ENCODE peak calls at places on chromosome 9, in five cellular contexts. U is SK-N-SH, I is GM12878, E is HepG2, T is K562. G is an unnamed sample.

GRCh38 chr9:127406799-127407504 is 10.0 kb downstream of the SLC2A8 start:
- DNase-seq in U (no peak), I (no peak), E (no peak), T (no peak), G (no peak)

GRCh38 chr9:24257726-24258125 is 288.0 kb downstream of the IZUMO3 start:
- DNase-seq in U (no peak), I (no peak), E (no peak), T (no peak), G (no peak)

GRCh38 chr9:73162987-73163763 is 11.5 kb downstream of the ANXA1 start:
- DNase-seq in U (no peak), I (no peak), E (no peak), T (no peak), G (no peak)

GRCh38 chr9:72753261-72753893 is 199.5 kb downstream of the ALDH1A1 start:
- DNase-seq in U (no peak), I (no peak), E (no peak), T (no peak), G (no peak)

GRCh38 chr9:36191290-36191645 is 547 bp downstream of the CLTA start:
- DNase-seq in U (no peak), I (no peak), E (no peak), T (no peak), G (no peak)

GRCh38 chr9:129411501-129412175 is 209.3 kb downstream of the C9orf50 start:
- DNase-seq in U (no peak), I (no peak), E (no peak), T (no peak), G (no peak)

GRCh38 chr9:16442622-16443021 is 427.8 kb downstream of the BNC2 start:
- DNase-seq in U (no peak), I (no peak), E (no peak), T (no peak), G (peak; percentile 25)

GRCh38 chr9:88835038-88835466 is 156.2 kb upstream of the S1PR3 start:
- DNase-seq in U (no peak), I (peak; percentile 19), E (no peak), T (no peak), G (no peak)

GRCh38 chr9:4490705-4491620 is 695 bp downstream of the SLC1A1 start:
- DNase-seq in U (peak; percentile 58), I (no peak), E (no peak), T (no peak), G (no peak)

GRCh38 chr9:687034-687785 is 154.3 kb upstream of the DMRT1 start:
- DNase-seq in U (no peak), I (no peak), E (no peak), T (no peak), G (no peak)

GRCh38 chr9:25716220-25716872 is 38.1 kb upstream of the TUSC1 start:
- DNase-seq in U (peak; percentile 62), I (no peak), E (peak; percentile 6), T (no peak), G (peak; percentile 34)

GRCh38 chr9:71326360-71326759 is 204.9 kb upstream of the TRPM3 start:
- DNase-seq in U (no peak), I (no peak), E (no peak), T (no peak), G (no peak)

GRCh38 chr9:129944501-129945116 is 98.4 kb downstream of the FNBP1 start:
- DNase-seq in U (no peak), I (no peak), E (no peak), T (no peak), G (no peak)

GRCh38 chr9:137417161-137418021 is 5.6 kb downstream of the EXD3 start:
- DNase-seq in U (no peak), I (no peak), E (no peak), T (no peak), G (peak; percentile 45)

GRCh38 chr9:136726631-136727191 is 14.3 kb downstream of the DIPK1B start:
- DNase-seq in U (peak; percentile 73), I (peak; percentile 21), E (peak; percentile 67), T (peak; percentile 65), G (no peak)

GRCh38 chr9:115374724-115375268 is 256.8 kb upstream of the TNC start:
- DNase-seq in U (no peak), I (no peak), E (no peak), T (no peak), G (no peak)

GRCh38 chr9:91946825-91947224 is 3.2 kb downstream of the ROR2 start:
- DNase-seq in U (no peak), I (no peak), E (no peak), T (no peak), G (no peak)

GRCh38 chr9:32566770-32567169 is 6.2 kb downstream of the NDUFB6 start:
- DNase-seq in U (no peak), I (no peak), E (no peak), T (no peak), G (no peak)

GRCh38 chr9:20552874-20553624 is 69.2 kb downstream of the MLLT3 start:
- DNase-seq in U (no peak), I (peak; percentile 38), E (peak; percentile 9), T (no peak), G (no peak)

GRCh38 chr9:5650356-5651105 is 21.6 kb downstream of the RIC1 start:
- DNase-seq in U (no peak), I (no peak), E (no peak), T (no peak), G (no peak)

GRCh38 chr9:20212806-20213205 is 409.5 kb downstream of the MLLT3 start:
- DNase-seq in U (no peak), I (no peak), E (no peak), T (no peak), G (no peak)

GRCh38 chr9:124652203-124652992 is 118.7 kb downstream of the NR6A1 start:
- DNase-seq in U (peak; percentile 23), I (no peak), E (no peak), T (no peak), G (no peak)

GRCh38 chr9:129936222-129936621 is 101.0 kb downstream of the USP20 start:
- DNase-seq in U (peak; percentile 24), I (no peak), E (no peak), T (no peak), G (no peak)

GRCh38 chr9:136222166-136222895 is 17.4 kb upstream of the LHX3 start:
- DNase-seq in U (no peak), I (no peak), E (no peak), T (no peak), G (no peak)

DNA sequence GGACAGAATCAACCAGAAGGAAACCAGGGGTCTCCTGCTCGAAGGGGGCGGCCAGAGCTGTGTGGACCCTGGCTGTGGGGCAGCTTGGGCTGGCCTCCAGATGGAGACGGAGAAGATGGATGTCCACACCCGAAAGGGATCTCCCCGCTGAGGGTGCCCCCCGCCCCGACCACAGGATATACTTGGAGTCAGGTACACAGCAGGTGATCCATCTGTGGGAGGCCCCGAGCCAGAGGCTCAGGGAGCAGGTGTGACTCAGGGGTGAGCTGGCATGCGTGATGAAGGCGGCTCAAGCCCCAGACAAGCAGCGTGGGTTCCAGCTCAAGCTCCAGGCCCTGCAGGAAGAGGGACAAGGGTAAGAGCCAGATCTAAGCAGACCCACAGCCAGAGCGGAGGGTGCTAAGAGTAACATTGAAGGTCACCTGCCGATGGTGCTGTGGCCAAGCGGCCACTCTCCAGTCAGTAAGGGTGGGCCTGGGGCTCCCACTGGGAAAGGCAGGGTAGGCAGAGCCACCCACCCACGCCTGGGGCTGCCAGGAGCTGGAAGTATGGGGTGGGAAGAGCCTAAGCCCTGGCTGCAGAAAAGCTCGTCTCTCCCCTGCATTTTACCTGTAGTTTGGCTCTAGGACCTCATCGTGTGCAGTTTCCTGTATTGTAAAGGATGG is 30.6 kb upstream of the MVB12B start:
- DNase-seq in U (no peak), I (no peak), E (no peak), T (no peak), G (no peak)
- TF ChIP-seq TAF1 in U (no peak), I (no peak), E (no peak), T (no peak), G (no peak)

DNA sequence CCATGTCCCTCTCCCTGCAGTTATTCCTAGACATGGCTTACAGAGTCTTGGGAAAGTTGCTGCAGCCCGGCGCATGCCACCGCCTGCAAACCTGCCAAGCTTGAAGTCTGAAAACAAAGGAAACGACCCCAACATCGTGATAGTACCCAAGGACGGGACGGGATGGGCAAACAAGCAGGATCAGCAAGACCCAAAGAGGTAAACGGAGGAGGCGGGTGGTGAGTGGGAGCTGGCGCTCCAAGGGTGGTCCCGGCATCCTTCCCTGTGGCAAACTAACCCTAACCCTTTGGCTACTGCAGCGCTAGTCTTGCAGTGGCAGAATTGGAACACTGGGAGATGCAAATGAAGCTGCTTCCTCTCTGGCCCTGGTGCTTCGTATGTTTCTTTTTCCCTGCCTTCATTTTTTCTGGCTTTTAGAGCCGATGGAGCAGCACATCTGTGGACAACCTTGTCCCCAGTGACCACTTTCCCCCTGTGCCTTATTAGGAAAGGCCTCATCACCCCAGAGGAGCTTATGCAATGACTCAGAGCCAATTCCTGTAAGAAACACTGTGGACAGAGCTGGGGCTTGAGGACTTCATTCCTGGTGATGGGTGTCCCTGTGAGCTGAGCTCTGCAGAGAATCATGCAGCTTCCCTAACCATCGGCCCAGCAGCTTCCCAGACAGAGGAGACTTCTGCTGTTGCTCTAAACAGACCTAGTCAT is 38.9 kb downstream of the PRRC2B start:
- DNase-seq in U (no peak), I (no peak), E (no peak), T (no peak), G (no peak)
- H3K27ac ChIP-seq in U (peak overlapping the region; percentile 56), I (no peak overlapping the region), E (no peak overlapping the region), T (no peak overlapping the region), G (no peak overlapping the region)

DNA sequence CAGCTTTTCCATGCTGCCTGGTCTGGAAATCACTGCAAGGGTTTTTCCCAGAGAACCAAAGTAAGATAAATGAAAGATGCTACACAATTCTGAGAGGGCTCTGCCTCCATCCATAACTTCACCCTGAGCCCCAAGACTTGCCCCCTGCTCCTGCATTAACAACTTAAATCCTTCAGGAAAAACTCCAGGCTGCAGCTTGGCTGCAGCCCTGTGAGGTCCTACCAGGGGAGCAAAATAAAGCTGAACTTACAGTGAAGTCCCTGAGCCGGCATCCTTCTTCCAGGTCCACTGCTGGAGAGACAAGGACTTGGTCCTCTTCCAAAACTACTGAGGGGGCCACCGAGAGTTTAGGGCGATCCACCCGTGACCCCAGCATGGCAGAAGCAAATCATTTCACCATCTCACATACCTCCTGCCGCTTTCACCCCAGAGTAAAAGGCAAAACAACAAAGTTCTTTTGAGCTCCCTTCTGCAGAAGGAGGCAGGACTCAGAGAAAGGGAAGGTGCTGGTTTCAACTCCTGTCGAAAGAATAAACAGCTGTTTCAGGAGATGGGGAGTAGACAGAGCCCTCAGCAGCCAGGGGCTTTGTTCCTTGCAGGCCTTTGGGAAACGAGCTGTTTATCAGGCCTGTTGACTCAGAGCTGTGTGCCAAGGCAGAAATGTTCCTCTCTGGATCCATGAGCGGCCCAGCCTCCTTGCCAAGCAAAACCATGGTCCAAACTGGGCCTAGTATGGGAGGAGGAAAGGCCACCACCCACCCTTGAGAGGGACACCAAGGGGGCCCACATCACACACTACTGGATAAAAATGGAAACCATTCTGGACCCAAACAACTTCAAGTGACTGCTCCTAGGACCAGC is 20.6 kb downstream of the GGTA1 start:
- DNase-seq in U (no peak), I (no peak), E (no peak), T (no peak), G (peak; percentile 56)
- TF ChIP-seq TAF1 in U (no peak), I (no peak), E (no peak), T (no peak), G (no peak)

GRCh38 chr9:134170525-134171315 is 6.4 kb upstream of the RNU6ATAC start:
- DNase-seq in U (no peak), I (no peak), E (no peak), T (no peak), G (no peak)

GRCh38 chr9:134169724-134170401 is 5.5 kb upstream of the RNU6ATAC start:
- DNase-seq in U (no peak), I (no peak), E (no peak), T (no peak), G (no peak)

GRCh38 chr9:134173127-134174072 is 9.0 kb upstream of the RNU6ATAC start:
- DNase-seq in U (no peak), I (no peak), E (no peak), T (no peak), G (no peak)

GRCh38 chr9:134172198-134173126 is 8.1 kb upstream of the RNU6ATAC start:
- DNase-seq in U (no peak), I (no peak), E (no peak), T (no peak), G (no peak)

GRCh38 chr9:134171316-134172197 is 7.2 kb upstream of the RNU6ATAC start:
- DNase-seq in U (no peak), I (no peak), E (no peak), T (no peak), G (no peak)
- H3K27ac ChIP-seq in U (no peak overlapping the region), I (no peak overlapping the region), E (no peak overlapping the region), T (no peak overlapping the region), G (no peak overlapping the region)

G was measured in H1.